ENCODE peak calls at places on chromosomes 4 and X, in six cellular contexts. One of them, this sample, is unnamed.

GRCh38 chr4:52883183-52883621 is 21.1 kb downstream of the RASL11B start:
- DNase-seq in mucosa of descending colon: no peak
- DNase-seq in non-pigmented ciliary epithelial cell: no peak
- DNase-seq in naive thymus-derived CD4-positive, alpha-beta T cell: no peak
- DNase-seq in GM13976: no peak
- DNase-seq in activated naive CD4-positive, alpha-beta T cell treated with Interleukin-2 at 50 U/mL for 16 hours: no peak
- DNase-seq in this sample: no peak

GRCh38 chr4:86717651-86718050 is 123.5 kb downstream of the PTPN13 start:
- DNase-seq in activated naive CD4-positive, alpha-beta T cell treated with Interleukin-2 at 50 U/mL for 16 hours: no peak
- DNase-seq in naive thymus-derived CD4-positive, alpha-beta T cell: no peak
- DNase-seq in mucosa of descending colon: no peak
- DNase-seq in non-pigmented ciliary epithelial cell: no peak
- DNase-seq in GM13976: no peak
- DNase-seq in this sample: no peak

GRCh38 chrX:119482497-119483480 is 14.5 kb downstream of the SLC25A5 start:
- DNase-seq in non-pigmented ciliary epithelial cell: no peak
- DNase-seq in GM13976: peak
- DNase-seq in naive thymus-derived CD4-positive, alpha-beta T cell: peak
- DNase-seq in mucosa of descending colon: peak
- DNase-seq in activated naive CD4-positive, alpha-beta T cell treated with Interleukin-2 at 50 U/mL for 16 hours: peak
- DNase-seq in this sample: peak

GRCh38 chrX:14829643-14830042 is 43.2 kb downstream of the FANCB start:
- DNase-seq in activated naive CD4-positive, alpha-beta T cell treated with Interleukin-2 at 50 U/mL for 16 hours: no peak
- DNase-seq in non-pigmented ciliary epithelial cell: no peak
- DNase-seq in GM13976: no peak
- DNase-seq in mucosa of descending colon: no peak
- DNase-seq in naive thymus-derived CD4-positive, alpha-beta T cell: no peak
- DNase-seq in this sample: no peak

GRCh38 chr4:147351083-147351787 is 129.7 kb upstream of the EDNRA start:
- DNase-seq in non-pigmented ciliary epithelial cell: no peak
- DNase-seq in activated naive CD4-positive, alpha-beta T cell treated with Interleukin-2 at 50 U/mL for 16 hours: no peak
- DNase-seq in naive thymus-derived CD4-positive, alpha-beta T cell: no peak
- DNase-seq in GM13976: no peak
- DNase-seq in mucosa of descending colon: no peak
- DNase-seq in this sample: no peak

GRCh38 chrX:17500145-17500579 is 125.2 kb downstream of the NHS start:
- DNase-seq in mucosa of descending colon: no peak
- DNase-seq in GM13976: no peak
- DNase-seq in activated naive CD4-positive, alpha-beta T cell treated with Interleukin-2 at 50 U/mL for 16 hours: no peak
- DNase-seq in non-pigmented ciliary epithelial cell: peak
- DNase-seq in naive thymus-derived CD4-positive, alpha-beta T cell: no peak
- DNase-seq in this sample: no peak

GRCh38 chr4:65653740-65654361 is 16.4 kb downstream of the EPHA5 start:
- DNase-seq in non-pigmented ciliary epithelial cell: no peak
- DNase-seq in naive thymus-derived CD4-positive, alpha-beta T cell: no peak
- DNase-seq in GM13976: no peak
- DNase-seq in mucosa of descending colon: no peak
- DNase-seq in activated naive CD4-positive, alpha-beta T cell treated with Interleukin-2 at 50 U/mL for 16 hours: no peak
- DNase-seq in this sample: no peak

GRCh38 chrX:13248867-13249521 is 70.9 kb downstream of the ATXN3L start:
- DNase-seq in non-pigmented ciliary epithelial cell: no peak
- DNase-seq in activated naive CD4-positive, alpha-beta T cell treated with Interleukin-2 at 50 U/mL for 16 hours: no peak
- DNase-seq in GM13976: no peak
- DNase-seq in mucosa of descending colon: no peak
- DNase-seq in naive thymus-derived CD4-positive, alpha-beta T cell: no peak
- DNase-seq in this sample: no peak

GRCh38 chrX:115013705-115014104 is 3.7 kb downstream of the IL13RA2 start:
- DNase-seq in GM13976: no peak
- DNase-seq in mucosa of descending colon: no peak
- DNase-seq in activated naive CD4-positive, alpha-beta T cell treated with Interleukin-2 at 50 U/mL for 16 hours: no peak
- DNase-seq in non-pigmented ciliary epithelial cell: no peak
- DNase-seq in naive thymus-derived CD4-positive, alpha-beta T cell: no peak
- DNase-seq in this sample: no peak

GRCh38 chrX:17459008-17459407 is 84.0 kb downstream of the NHS start:
- DNase-seq in mucosa of descending colon: no peak
- DNase-seq in activated naive CD4-positive, alpha-beta T cell treated with Interleukin-2 at 50 U/mL for 16 hours: no peak
- DNase-seq in GM13976: no peak
- DNase-seq in naive thymus-derived CD4-positive, alpha-beta T cell: no peak
- DNase-seq in non-pigmented ciliary epithelial cell: no peak
- DNase-seq in this sample: peak

GRCh38 chr4:54658321-54659093 is 750 bp downstream of the KIT start:
- DNase-seq in mucosa of descending colon: peak
- DNase-seq in activated naive CD4-positive, alpha-beta T cell treated with Interleukin-2 at 50 U/mL for 16 hours: peak
- DNase-seq in naive thymus-derived CD4-positive, alpha-beta T cell: no peak
- DNase-seq in GM13976: peak
- DNase-seq in non-pigmented ciliary epithelial cell: no peak
- DNase-seq in this sample: peak

GRCh38 chrX:50691820-50692219 is 122.2 kb downstream of the SHROOM4 start:
- DNase-seq in GM13976: peak
- DNase-seq in non-pigmented ciliary epithelial cell: no peak
- DNase-seq in mucosa of descending colon: no peak
- DNase-seq in activated naive CD4-positive, alpha-beta T cell treated with Interleukin-2 at 50 U/mL for 16 hours: no peak
- DNase-seq in naive thymus-derived CD4-positive, alpha-beta T cell: no peak
- DNase-seq in this sample: no peak

GRCh38 chr4:176587920-176588319 is 204.8 kb downstream of the VEGFC start:
- DNase-seq in naive thymus-derived CD4-positive, alpha-beta T cell: no peak
- DNase-seq in non-pigmented ciliary epithelial cell: peak
- DNase-seq in activated naive CD4-positive, alpha-beta T cell treated with Interleukin-2 at 50 U/mL for 16 hours: no peak
- DNase-seq in mucosa of descending colon: no peak
- DNase-seq in GM13976: no peak
- DNase-seq in this sample: no peak

This sample was measured in right cardiac atrium.